ENCODE peak calls at places on chromosome 1, in ten cellular contexts. X is sciatic nerve; R is heart left ventricle; H is activated naive CD8-positive, alpha-beta T cell treated with anti-CD3 and anti-CD28 coated beads, Interleukin-2, amount 50 U/mL, for 24 hours; Y is Right ventricle myocardium superior; L is activated B cell treated with CpG ODN at 0.5 μM for 24 hours; M is upper lobe of right lung; T is activated CD4-positive, alpha-beta T cell treated with anti-CD3 and anti-CD28 coated beads for 36 hours; C is activated CD8-positive, alpha-beta T cell treated with anti-CD3 and anti-CD28 coated beads, Interleukin-2, amount 10 ng/mL, durations not matched to agents 7 days and 5 days; A is stimulated activated naive CD8-positive, alpha-beta T cell treated with anti-CD3 and anti-CD28 coated beads, Interleukin-15, Interleukin-2, amounts not matched to agents 100 U/mL and 50 U/mL, for 24 hours. D is an unnamed sample.
A peak's percentile ranks its signal among the peaks of the same experiment; 100 is the strongest.

GRCh38 chr1:152565535-152566215 is 905 bp downstream of the LCE3E start:
- ATAC-seq in C (no peak), Y (no peak), R (no peak), X (no peak), H (no peak), T (no peak), M (no peak), L (no peak), A (no peak), D (no peak)

GRCh38 chr1:81660286-81660685 is 140.4 kb upstream of the ADGRL2 start:
- ATAC-seq in X (no peak), C (no peak), Y (no peak), R (no peak), L (no peak), A (no peak), H (no peak), T (no peak), M (no peak), D (no peak)

GRCh38 chr1:17527036-17527914 is 12.2 kb upstream of the ARHGEF10L start:
- ATAC-seq in T (no peak), C (no peak), R (no peak), M (no peak), H (no peak), X (peak; percentile 55), Y (no peak), L (no peak), A (no peak), D (no peak)

GRCh38 chr1:160999376-160999775 is 21.6 kb downstream of the F11R start:
- ATAC-seq in X (no peak), L (no peak), H (no peak), R (no peak), Y (no peak), A (no peak), T (no peak), M (no peak), C (no peak), D (no peak)

GRCh38 chr1:228197555-228198147 is 10.2 kb upstream of the OBSCN start:
- ATAC-seq in H (no peak), X (no peak), R (peak; percentile 98), A (no peak), Y (peak; percentile 91), C (no peak), L (no peak), M (no peak), T (no peak), D (no peak)

GRCh38 chr1:53552146-53552940 is 93.1 kb downstream of the DMRTB1 start:
- ATAC-seq in M (no peak), X (no peak), H (no peak), Y (no peak), L (no peak), C (no peak), A (no peak), R (no peak), T (no peak), D (no peak)

GRCh38 chr1:162235261-162235780 is 141.3 kb downstream of the SPATA46 start:
- ATAC-seq in C (no peak), X (peak; percentile 89), L (no peak), R (no peak), T (no peak), Y (no peak), A (no peak), M (peak; percentile 61), H (no peak), D (no peak)

GRCh38 chr1:163054056-163054706 is 15.0 kb upstream of the RGS4 start:
- ATAC-seq in Y (no peak), L (no peak), H (no peak), X (no peak), T (no peak), R (no peak), C (no peak), A (no peak), M (peak; percentile 68), D (no peak)

GRCh38 chr1:178653091-178653490 is 72.0 kb upstream of the RALGPS2 start:
- ATAC-seq in H (no peak), T (no peak), C (no peak), A (no peak), L (no peak), X (no peak), Y (no peak), M (no peak), R (no peak), D (peak; percentile 16)

GRCh38 chr1:54845772-54846171 is 41.2 kb downstream of the DHCR24 start:
- ATAC-seq in L (no peak), C (no peak), T (no peak), H (no peak), A (no peak), Y (no peak), R (no peak), M (no peak), X (no peak), D (no peak)

GRCh38 chr1:236880209-236880608 is 85.1 kb downstream of the MTR start:
- ATAC-seq in Y (peak; percentile 91), T (no peak), M (no peak), A (no peak), L (no peak), X (no peak), H (no peak), R (peak; percentile 91), C (no peak), D (no peak)

GRCh38 chr1:29156543-29157268 is 25.0 kb downstream of the SRSF4 start:
- ATAC-seq in T (no peak), X (no peak), H (no peak), L (no peak), A (no peak), M (no peak), R (peak; percentile 42), Y (peak; percentile 62), C (no peak), D (no peak)

GRCh38 chr1:9426291-9426711 is 113.0 kb upstream of the SLC25A33 start:
- ATAC-seq in X (no peak), A (peak; percentile 55), M (no peak), R (no peak), T (peak; percentile 28), H (peak; percentile 57), Y (no peak), L (peak; percentile 64), C (peak; percentile 54), D (peak; percentile 57)

D was measured in activated CD4-positive, CD25-positive, alpha-beta regulatory T cell treated with anti-CD3 and anti-CD28 coated beads, Interleukin-2, amount 50 U/mL, for 24 hours.